ENCODE peak calls at places on chromosomes 4 and X, in five cellular contexts. V is GM12892, W is breast epithelium, K is ELR, E is hypothalamus. T is an unnamed sample.

GRCh38 chr4:95545526-95545925 is 3.2 kb downstream of the UNC5C start:
- DNase-seq in K (no peak), W (no peak), E (peak), V (no peak), T (no peak)

GRCh38 chr4:118746251-118746919 is 61.2 kb downstream of the METTL14 start:
- DNase-seq in K (no peak), V (no peak), W (no peak), E (no peak), T (no peak)

GRCh38 chr4:150581611-150582010 is 340 bp upstream of the MAB21L2 start:
- DNase-seq in W (no peak), V (no peak), K (no peak), E (no peak), T (no peak)

GRCh38 chr4:184807797-184808718 is 17.7 kb downstream of the ACSL1 start:
- DNase-seq in V (no peak), W (no peak), E (peak), K (peak), T (no peak)

GRCh38 chr4:71406459-71406963 is 67.7 kb downstream of the SLC4A4 start:
- DNase-seq in W (no peak), K (peak), V (no peak), E (no peak), T (no peak)

GRCh38 chrX:109535578-109535977 is 1.1 kb upstream of the NXT2 start:
- DNase-seq in E (no peak), W (no peak), V (no peak), K (no peak), T (no peak)

GRCh38 chrX:21700967-21701366 is 42.8 kb upstream of the KLHL34 start:
- DNase-seq in E (no peak), W (no peak), K (no peak), V (no peak), T (no peak)

GRCh38 chrX:70525733-70526132 is 81.1 kb downstream of the DLG3 start:
- DNase-seq in E (no peak), V (no peak), K (no peak), W (peak), T (no peak)

GRCh38 chr4:15400911-15401671 is 26.7 kb upstream of the C1QTNF7 start:
- DNase-seq in E (no peak), W (no peak), K (peak), V (no peak), T (no peak)

GRCh38 chr4:182795446-182796238 is 121.5 kb downstream of the DCTD start:
- DNase-seq in V (no peak), W (no peak), E (no peak), K (no peak), T (no peak)

GRCh38 chrX:151901821-151902220 is 10.9 kb upstream of the MAGEA4 start:
- DNase-seq in V (no peak), K (no peak), E (no peak), W (no peak), T (no peak)

GRCh38 chr4:11748169-11748872 is 319.6 kb upstream of the HS3ST1 start:
- DNase-seq in W (no peak), E (no peak), V (no peak), K (peak), T (no peak)

GRCh38 chr4:118325443-118325842 is 27.4 kb downstream of the PRSS12 start:
- DNase-seq in V (no peak), E (no peak), K (no peak), W (no peak), T (no peak)

GRCh38 chr4:5573965-5574364 is 134.4 kb downstream of the EVC2 start:
- DNase-seq in W (no peak), E (no peak), K (no peak), V (no peak), T (no peak)

GRCh38 chr4:39514888-39515401 is 12.3 kb downstream of the UGDH start:
- DNase-seq in W (no peak), K (peak), V (no peak), E (no peak), T (no peak)

GRCh38 chr4:4859010-4859798 is at the start of gene MSX1:
- DNase-seq in K (peak), W (peak), V (peak), E (peak), T (peak)

GRCh38 chr4:185096032-185096653 is 46.9 kb upstream of the SLC25A4 start:
- DNase-seq in V (no peak), K (peak), W (no peak), E (peak), T (no peak)

GRCh38 chr4:120753854-120754253 is 168.7 kb downstream of the PRDM5 start:
- DNase-seq in K (no peak), W (no peak), E (no peak), V (no peak), T (no peak)

GRCh38 chr4:76744253-76744921 is 153.6 kb downstream of the SOWAHB start:
- DNase-seq in E (no peak), V (no peak), K (peak), W (no peak), T (no peak)

GRCh38 chr4:90419124-90419711 is 292.0 kb downstream of the CCSER1 start:
- DNase-seq in E (no peak), K (peak), W (no peak), V (no peak), T (no peak)

GRCh38 chr4:80999943-81000342 is 30.6 kb upstream of the BMP3 start:
- DNase-seq in K (no peak), V (no peak), E (no peak), W (no peak), T (no peak)

GRCh38 chr4:126137782-126138170 is 823.0 kb downstream of the FAT4 start:
- DNase-seq in V (no peak), K (no peak), W (no peak), E (no peak), T (no peak)

GRCh38 chr4:114027596-114027995 is 48.1 kb upstream of the ARSJ start:
- DNase-seq in W (no peak), V (no peak), E (no peak), K (no peak), T (no peak)

GRCh38 chr4:110963621-110964020 is 340.7 kb upstream of the PITX2 start:
- DNase-seq in K (no peak), E (no peak), V (no peak), W (no peak), T (no peak)

GRCh38 chrX:46381630-46382029 is 163.6 kb downstream of the ZNF674 start:
- DNase-seq in E (no peak), V (no peak), K (peak), W (no peak), T (no peak)

GRCh38 chrX:64975491-64975890 is 759 bp downstream of the ZC4H2 start:
- DNase-seq in E (peak), W (no peak), V (no peak), K (peak), T (no peak)

GRCh38 chrX:56783450-56783831 is 54.4 kb downstream of the NBDY start:
- DNase-seq in K (no peak), W (no peak), E (peak), V (no peak), T (peak)

GRCh38 chrX:29535212-29536162 is 679.9 kb upstream of the MAGEB2 start:
- DNase-seq in W (no peak), V (no peak), K (peak), E (no peak), T (no peak)

GRCh38 chr4:3235030-3235345 is 14.0 kb upstream of the MSANTD1 start:
- DNase-seq in W (no peak), K (no peak), V (no peak), E (no peak), T (no peak)

GRCh38 chr4:124437853-124438495 is 274.6 kb downstream of the ANKRD50 start:
- DNase-seq in V (no peak), K (no peak), E (no peak), W (no peak), T (no peak)

GRCh38 chr4:39987505-39987904 is 9.8 kb upstream of the PDS5A start:
- DNase-seq in K (no peak), V (no peak), E (no peak), W (no peak), T (no peak)

GRCh38 chrX:106726485-106727437 is at the start of gene RNF128:
- DNase-seq in E (no peak), V (no peak), K (peak), W (peak), T (no peak)

GRCh38 chr4:153541426-153542096 is 75.4 kb downstream of the TMEM131L start:
- DNase-seq in E (no peak), K (peak), V (no peak), W (no peak), T (no peak)

GRCh38 chr4:169621754-169622481 is 1.5 kb downstream of the CLCN3 start:
- DNase-seq in V (no peak), K (peak), E (no peak), W (no peak), T (no peak)

GRCh38 chr4:7183161-7183560 is 9.2 kb upstream of the SORCS2 start:
- DNase-seq in K (peak), V (no peak), W (peak), E (no peak), T (no peak)

GRCh38 chr4:106329027-106329618 is 12.8 kb downstream of the AIMP1 start:
- DNase-seq in K (peak), E (no peak), V (no peak), W (no peak), T (no peak)

GRCh38 chr4:187732524-187732923 is 263.0 kb upstream of the ZFP42 start:
- DNase-seq in K (peak), V (no peak), W (no peak), E (no peak), T (no peak)